ENCODE peak calls at places on chromosomes 7 and 10, in seven cellular contexts. D is NB4, I is lower leg skin, O is heart left ventricle, L is A549, J is K562, N is ovary. C is an unnamed sample.

GRCh38 chr7:36755484-36755883 is 31.2 kb upstream of the AOAH start:
- DNase-seq in J (no peak), I (no peak), D (no peak), L (no peak), N (no peak), O (no peak), C (no peak)

GRCh38 chr7:154953006-154953684 is 49.8 kb downstream of the PAXIP1 start:
- DNase-seq in L (peak), D (peak), I (peak), O (peak), J (peak), N (peak), C (no peak)

GRCh38 chr7:41244246-41244645 is 458.6 kb downstream of the INHBA start:
- DNase-seq in D (no peak), N (no peak), L (no peak), O (no peak), I (no peak), J (no peak), C (no peak)

GRCh38 chr10:133034762-133035161 is 53.0 kb upstream of the ADGRA1 start:
- DNase-seq in O (no peak), N (no peak), L (no peak), J (no peak), I (no peak), D (no peak), C (no peak)

GRCh38 chr7:84219310-84219709 is 24.7 kb upstream of the SEMA3A start:
- DNase-seq in D (no peak), I (no peak), L (no peak), O (no peak), J (no peak), N (no peak), C (no peak)

GRCh38 chr10:19819419-19820033 is 3.3 kb downstream of the PLXDC2 start:
- DNase-seq in O (peak), N (no peak), J (peak), I (no peak), L (peak), D (peak), C (no peak)

GRCh38 chr7:93843260-93843659 is 47.3 kb downstream of the TFPI2 start:
- DNase-seq in L (no peak), O (no peak), J (no peak), I (no peak), N (no peak), D (no peak), C (no peak)

GRCh38 chr7:102967798-102968197 is 55.0 kb downstream of the LRRC17 start:
- DNase-seq in D (no peak), N (no peak), J (no peak), I (no peak), L (no peak), O (no peak), C (no peak)

GRCh38 chr7:30430777-30431176 is 47.8 kb downstream of the NOD1 start:
- DNase-seq in J (no peak), O (peak), N (no peak), D (peak), L (no peak), I (peak), C (no peak)

GRCh38 chr7:101308245-101309085 is 13.1 kb downstream of the IFT22 start:
- DNase-seq in N (peak), D (peak), J (peak), O (no peak), I (no peak), L (peak), C (no peak)

GRCh38 chr10:10149899-10150298 is 867.8 kb upstream of the CELF2 start:
- DNase-seq in D (no peak), O (no peak), I (no peak), N (no peak), J (no peak), L (no peak), C (no peak)

GRCh38 chr7:92678291-92678920 is 88.2 kb upstream of the FAM133B start:
- DNase-seq in D (no peak), L (no peak), J (no peak), N (no peak), O (no peak), I (no peak), C (no peak)

GRCh38 chr7:129825005-129825553 is 127.7 kb downstream of the UBE2H start:
- DNase-seq in J (peak), N (peak), L (peak), D (peak), I (peak), O (peak), C (peak)

GRCh38 chr7:100111914-100112313 is 7.2 kb downstream of the TAF6 start:
- DNase-seq in D (no peak), L (no peak), O (no peak), N (no peak), J (no peak), I (no peak), C (no peak)

GRCh38 chr10:95472304-95473088 is 88.7 kb downstream of the SORBS1 start:
- DNase-seq in L (no peak), O (no peak), I (no peak), J (no peak), D (no peak), N (no peak), C (no peak)
- TF ChIP-seq POLR2A in L (no peak), O (no peak), I (no peak), J (no peak), D (no peak), N (no peak), C (no peak)

GRCh38 chr7:47581821-47582747 is at the start of gene TNS3:
- DNase-seq in N (peak), D (peak), O (peak), J (no peak), I (no peak), L (no peak), C (peak)
- TF ChIP-seq POLR2A in N (no peak), D (no peak), O (no peak), J (no peak), I (no peak), L (peak), C (peak)

GRCh38 chr10:30178565-30178964 is 119.2 kb upstream of the JCAD start:
- DNase-seq in N (no peak), L (no peak), D (no peak), I (no peak), O (no peak), J (no peak), C (no peak)
- TF ChIP-seq POLR2A in N (no peak), L (no peak), D (no peak), I (no peak), O (no peak), J (no peak), C (no peak)

GRCh38 chr10:95656291-95657164 is at the start of gene ALDH18A1:
- DNase-seq in D (peak), L (peak), J (peak), O (peak), I (peak), N (peak), C (peak)

GRCh38 chr10:95651346-95652115 is 5.0 kb downstream of the ALDH18A1 start:
- DNase-seq in N (no peak), L (no peak), J (no peak), D (peak), I (no peak), O (no peak), C (no peak)

GRCh38 chr10:95653895-95654294 is 2.6 kb downstream of the ALDH18A1 start:
- DNase-seq in O (no peak), D (no peak), J (no peak), N (no peak), L (no peak), I (no peak), C (no peak)

GRCh38 chr10:95657250-95657649 is 739 bp upstream of the ALDH18A1 start:
- DNase-seq in O (no peak), D (no peak), J (no peak), N (no peak), I (no peak), L (no peak), C (no peak)

DNA sequence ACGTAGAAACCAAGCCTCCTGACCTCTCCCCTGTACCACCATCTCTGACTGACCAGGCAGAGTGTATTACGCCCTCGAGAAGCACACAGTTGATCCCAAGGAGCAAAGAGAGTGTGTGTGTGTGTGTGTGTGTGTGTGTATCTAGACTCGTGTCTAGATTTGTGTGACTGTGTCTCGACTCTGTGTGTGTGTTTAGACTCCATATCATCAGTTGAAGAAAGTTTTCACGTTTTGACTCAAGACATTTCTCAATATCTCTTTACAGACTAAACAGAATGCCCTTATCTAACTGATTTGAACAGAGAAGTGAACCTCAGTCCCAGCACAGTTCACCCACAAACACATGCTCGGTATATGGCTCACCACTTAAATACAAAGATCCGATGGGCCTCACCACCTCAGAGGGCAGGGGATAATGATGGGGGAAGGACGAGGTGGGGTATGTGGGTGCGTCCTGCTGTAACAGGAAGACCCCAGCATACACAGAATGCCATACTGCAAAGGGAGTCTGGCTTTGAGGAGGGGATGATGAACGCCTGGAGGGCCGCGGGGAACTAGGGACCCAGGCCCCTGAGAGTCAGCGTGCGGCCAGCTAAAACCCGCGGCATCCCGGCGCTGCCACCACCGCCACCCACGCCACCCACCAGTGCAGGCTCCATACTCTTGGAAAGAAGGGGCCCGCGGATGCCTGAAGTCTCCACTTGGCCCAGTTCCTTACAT is 780 bp downstream of the ALDH18A1 start:
- DNase-seq in J (peak), L (peak), I (peak), D (peak), O (no peak), N (no peak), C (peak)
- TF ChIP-seq POLR2A in J (no peak), L (no peak), I (no peak), D (no peak), O (no peak), N (no peak), C (no peak)

C was measured in H54.